ENCODE peak calls at places on chromosomes 11 and 22, in six cellular contexts. H, S, I, V, J and P are unnamed samples.

GRCh38 chr11:35796542-35796941 is 134.0 kb downstream of the TRIM44 start:
- DNase-seq in H (no peak), S (no peak), I (no peak), V (no peak), J (no peak), P (peak; percentile 49)

GRCh38 chr11:68506908-68507307 is 46.4 kb downstream of the PPP6R3 start:
- DNase-seq in H (no peak), S (no peak), I (no peak), V (peak; percentile 21), J (no peak), P (no peak)

GRCh38 chr11:34644669-34645406 is 23.9 kb downstream of the EHF start:
- DNase-seq in H (no peak), S (no peak), I (no peak), V (no peak), J (no peak), P (peak; percentile 89)

GRCh38 chr11:121055076-121055475 is 31.2 kb downstream of the TBCEL start:
- DNase-seq in H (no peak), S (no peak), I (no peak), V (no peak), J (no peak), P (no peak)

GRCh38 chr22:32600184-32600583 is 125.6 kb downstream of the FBXO7 start:
- DNase-seq in H (no peak), S (no peak), I (no peak), V (no peak), J (no peak), P (no peak)

GRCh38 chr11:132134322-132134721 is 763.9 kb downstream of the NTM start:
- DNase-seq in H (no peak), S (no peak), I (no peak), V (no peak), J (no peak), P (peak; percentile 62)

GRCh38 chr11:60786811-60787567 is 1.9 kb downstream of the MS4A10 start:
- DNase-seq in H (no peak), S (no peak), I (no peak), V (no peak), J (no peak), P (peak; percentile 89)

GRCh38 chr11:72616655-72617054 is 57.6 kb downstream of the PDE2A start:
- DNase-seq in H (no peak), S (no peak), I (no peak), V (no peak), J (no peak), P (no peak)

GRCh38 chr11:66176650-66177049 is 91.8 kb upstream of the RAB1B start:
- DNase-seq in H (no peak), S (no peak), I (no peak), V (no peak), J (no peak), P (no peak)

GRCh38 chr22:19535001-19535400 is 10.8 kb upstream of the CLDN5 start:
- DNase-seq in H (no peak), S (no peak), I (no peak), V (no peak), J (no peak), P (no peak)

GRCh38 chr11:118241191-118242098 is 10.7 kb downstream of the MPZL3 start:
- DNase-seq in H (peak; percentile 38), S (no peak), I (no peak), V (no peak), J (peak; percentile 39), P (no peak)

GRCh38 chr11:95563173-95563572 is 226.4 kb downstream of the FAM76B start:
- DNase-seq in H (no peak), S (no peak), I (no peak), V (no peak), J (no peak), P (peak; percentile 21)

GRCh38 chr11:19696073-19696472 is 16.6 kb upstream of the NAV2 start:
- DNase-seq in H (no peak), S (no peak), I (no peak), V (no peak), J (no peak), P (no peak)

GRCh38 chr22:46763051-46763705 is 728 bp downstream of the TBC1D22A start:
- DNase-seq in H (peak; percentile 35), S (no peak), I (no peak), V (no peak), J (no peak), P (peak; percentile 7)

GRCh38 chr11:9103542-9104276 is 12.3 kb upstream of the SCUBE2 start:
- DNase-seq in H (no peak), S (no peak), I (no peak), V (no peak), J (peak; percentile 45), P (no peak)

GRCh38 chr22:50610041-50610451 is 9.5 kb downstream of the MAPK8IP2 start:
- DNase-seq in H (no peak), S (no peak), I (no peak), V (no peak), J (no peak), P (no peak)

DNA sequence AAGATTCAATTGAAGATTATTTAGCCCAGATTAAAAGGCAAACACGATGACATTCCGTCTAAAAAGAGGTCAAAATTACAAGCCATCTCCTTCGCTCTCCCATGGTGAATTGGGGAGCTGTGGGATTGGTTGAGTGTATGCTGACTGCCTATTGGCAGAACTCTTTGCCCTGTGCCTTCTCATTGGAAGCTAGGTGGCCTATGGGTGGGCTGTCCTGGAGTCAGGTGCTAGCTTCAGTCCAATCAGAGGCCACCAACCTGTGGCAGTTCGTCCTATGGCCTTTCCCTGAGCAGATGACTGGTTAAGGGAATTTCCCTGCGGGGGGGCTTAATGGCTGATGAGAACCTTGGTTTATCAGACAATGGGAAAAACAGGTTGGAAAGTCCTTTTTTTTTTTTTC is 3.2 kb upstream of the MTMR3 start:
- DNase-seq in H (peak; percentile 15), S (peak; percentile 17), I (no peak), V (peak; percentile 53), J (no peak), P (no peak)
- TF ChIP-seq BHLHE40 in H (no peak), S (no peak), I (no peak), V (no peak), J (no peak), P (no peak)

DNA sequence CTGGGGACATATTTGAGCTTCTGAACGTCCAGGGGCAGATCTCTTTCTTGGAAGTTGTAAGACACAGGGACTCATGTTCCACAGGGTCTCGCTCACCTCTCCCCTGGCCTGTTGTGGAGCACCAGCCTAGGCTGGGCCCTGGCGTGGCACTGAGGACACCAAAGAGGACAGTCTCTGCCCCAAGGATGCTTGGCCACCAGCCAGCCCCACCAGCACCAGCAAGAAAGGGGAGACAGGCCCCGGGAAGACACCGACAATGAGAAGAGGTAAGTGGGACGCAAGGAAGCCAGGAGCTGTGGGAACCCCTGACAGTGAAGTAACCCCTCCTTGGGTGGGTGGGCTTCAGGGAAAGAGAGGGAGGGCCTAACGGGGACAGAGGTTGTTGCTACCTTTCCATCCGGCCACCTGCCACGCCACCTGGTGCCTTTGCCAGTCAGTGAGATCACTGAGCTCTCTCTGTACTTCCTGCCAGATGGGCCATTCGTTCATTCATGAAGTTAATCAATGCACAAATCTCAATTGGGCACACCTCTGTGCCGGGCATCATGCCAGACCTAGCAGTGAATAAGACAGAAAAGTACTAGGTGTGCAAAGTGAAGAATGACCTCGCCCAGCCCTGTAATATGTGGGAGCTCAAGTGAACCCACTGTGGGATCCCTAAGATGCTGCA is 11.1 kb downstream of the APOL5 start:
- DNase-seq in H (no peak), S (no peak), I (no peak), V (no peak), J (no peak), P (no peak)
- TF ChIP-seq BHLHE40 in H (no peak), S (no peak), I (no peak), V (no peak), J (no peak), P (no peak)

DNA sequence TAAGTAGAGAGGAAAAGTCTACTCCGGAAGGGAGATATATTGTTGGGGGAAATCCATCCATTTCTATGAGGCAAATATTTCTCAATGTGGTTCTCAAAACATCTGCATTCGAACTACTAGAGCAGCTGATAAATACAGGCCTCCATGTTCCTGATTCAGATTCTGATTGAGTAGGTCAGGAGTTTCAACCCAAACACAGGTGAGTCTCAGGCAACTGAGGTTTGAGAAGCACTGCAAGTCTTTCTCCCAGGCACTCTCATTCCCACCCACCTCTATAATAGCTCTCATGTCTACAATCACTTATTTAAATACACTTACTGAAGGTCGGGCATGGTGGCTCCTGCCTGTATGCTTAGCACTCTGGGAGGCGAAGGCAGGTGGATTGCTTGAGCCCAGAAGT is 14.7 kb upstream of the ASPHD2 start:
- DNase-seq in H (no peak), S (no peak), I (no peak), V (no peak), J (no peak), P (no peak)
- TF ChIP-seq BHLHE40 in H (no peak), S (no peak), I (no peak), V (no peak), J (no peak), P (no peak)

GRCh38 chr11:15935370-15935769 is 421.0 kb downstream of the SOX6 start:
- DNase-seq in H (no peak), S (no peak), I (no peak), V (no peak), J (no peak), P (no peak)
- TF ChIP-seq BHLHE40 in H (no peak), S (no peak), I (no peak), V (no peak), J (no peak), P (no peak)

DNA sequence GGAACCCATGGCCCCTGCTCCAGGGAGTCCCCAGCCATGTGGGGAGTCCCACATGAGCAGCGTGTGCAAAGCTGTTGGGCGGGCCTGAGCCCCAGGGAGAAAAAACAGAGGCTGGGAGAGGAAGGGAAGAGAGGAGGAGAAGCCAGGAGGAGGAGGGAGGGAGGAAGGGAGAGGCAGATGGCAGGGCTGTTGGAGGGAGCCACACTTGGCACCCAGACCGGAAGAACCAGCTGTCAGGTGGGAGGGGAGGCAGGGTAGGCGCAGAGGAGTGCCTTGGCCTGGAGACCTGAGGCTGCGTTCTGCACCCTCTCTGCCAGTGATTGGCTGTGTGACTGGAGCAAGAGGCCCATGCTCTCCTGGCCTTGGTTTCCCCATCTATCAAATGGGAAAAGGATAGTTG is 6.7 kb downstream of the SYNGR1 start:
- DNase-seq in H (no peak), S (no peak), I (no peak), V (no peak), J (no peak), P (no peak)
- TF ChIP-seq BHLHE40 in H (no peak), S (no peak), I (no peak), V (no peak), J (no peak), P (no peak)